ENCODE peak calls at places on chromosome 13, in eight cellular contexts. Z is hepatocyte; B is heart right ventricle; R is aorta; J is naive thymus-derived CD4-positive, alpha-beta T cell; M is heart left ventricle; W is HFF-Myc; T is SJSA1. I is an unnamed sample.

GRCh38 chr13:108700421-108701170 is 71.2 kb downstream of the MYO16 start:
- DNase-seq in Z (peak), B (no peak), R (no peak), J (no peak), M (no peak), W (peak), T (no peak), I (no peak)

GRCh38 chr13:59247166-59247565 is 916.6 kb downstream of the DIAPH3 start:
- DNase-seq in Z (no peak), B (peak), R (no peak), J (no peak), M (peak), W (no peak), T (no peak), I (no peak)

GRCh38 chr13:76397413-76397812 is 488.8 kb downstream of the KCTD12 start:
- DNase-seq in Z (no peak), B (no peak), R (no peak), J (no peak), M (no peak), W (no peak), T (no peak), I (no peak)

GRCh38 chr13:28423010-28423409 is 71.9 kb downstream of the FLT1 start:
- DNase-seq in Z (no peak), B (peak), R (peak), J (no peak), M (peak), W (no peak), T (no peak), I (no peak)

GRCh38 chr13:53098455-53098854 is 69.8 kb downstream of the OLFM4 start:
- DNase-seq in Z (no peak), B (no peak), R (no peak), J (no peak), M (no peak), W (no peak), T (no peak), I (no peak)

GRCh38 chr13:39130298-39130697 is 92.0 kb downstream of the NHLRC3 start:
- DNase-seq in Z (no peak), B (no peak), R (no peak), J (no peak), M (no peak), W (no peak), T (no peak), I (peak)

GRCh38 chr13:32956595-32956933 is 59.7 kb upstream of the KL start:
- DNase-seq in Z (no peak), B (no peak), R (no peak), J (no peak), M (no peak), W (no peak), T (no peak), I (no peak)

GRCh38 chr13:45417790-45418534 is at the start of gene SLC25A30:
- DNase-seq in Z (peak), B (peak), R (peak), J (peak), M (peak), W (peak), T (peak), I (peak)

GRCh38 chr13:109162248-109163051 is 533.0 kb downstream of the MYO16 start:
- DNase-seq in Z (no peak), B (no peak), R (no peak), J (no peak), M (no peak), W (no peak), T (no peak), I (no peak)

GRCh38 chr13:83214452-83214851 is 667.8 kb downstream of the SLITRK1 start:
- DNase-seq in Z (no peak), B (no peak), R (no peak), J (no peak), M (no peak), W (no peak), T (no peak), I (no peak)

GRCh38 chr13:28574617-28575142 is 79.8 kb upstream of the FLT1 start:
- DNase-seq in Z (peak), B (peak), R (peak), J (no peak), M (no peak), W (peak), T (peak), I (no peak)

GRCh38 chr13:32267836-32268439 is 47.2 kb downstream of the ZAR1L start:
- DNase-seq in Z (peak), B (no peak), R (no peak), J (peak), M (no peak), W (no peak), T (no peak), I (peak)

GRCh38 chr13:48405865-48406264 is 7.0 kb downstream of the LPAR6 start:
- DNase-seq in Z (no peak), B (no peak), R (no peak), J (no peak), M (no peak), W (no peak), T (no peak), I (no peak)

GRCh38 chr13:33235078-33235477 is 50.5 kb downstream of the STARD13 start:
- DNase-seq in Z (no peak), B (no peak), R (no peak), J (no peak), M (no peak), W (no peak), T (no peak), I (no peak)

GRCh38 chr13:73421310-73421912 is 362.6 kb downstream of the KLF5 start:
- DNase-seq in Z (no peak), B (no peak), R (no peak), J (no peak), M (no peak), W (no peak), T (no peak), I (no peak)

GRCh38 chr13:41156611-41157010 is 24.0 kb upstream of the KBTBD6 start:
- DNase-seq in Z (no peak), B (no peak), R (no peak), J (no peak), M (no peak), W (no peak), T (no peak), I (no peak)

GRCh38 chr13:29676941-29677452 is 81.5 kb upstream of the SLC7A1 start:
- DNase-seq in Z (no peak), B (no peak), R (no peak), J (no peak), M (no peak), W (no peak), T (no peak), I (no peak)

GRCh38 chr13:109595466-109595865 is 190.9 kb downstream of the IRS2 start:
- DNase-seq in Z (no peak), B (no peak), R (no peak), J (no peak), M (no peak), W (no peak), T (no peak), I (no peak)

GRCh38 chr13:93810264-93810663 is 583.7 kb downstream of the GPC6 start:
- DNase-seq in Z (no peak), B (no peak), R (no peak), J (no peak), M (no peak), W (no peak), T (no peak), I (no peak)

GRCh38 chr13:46119883-46120614 is 15.2 kb upstream of the CPB2 start:
- DNase-seq in Z (peak), B (no peak), R (no peak), J (no peak), M (no peak), W (no peak), T (no peak), I (no peak)

GRCh38 chr13:58080806-58081205 is 449.3 kb downstream of the PCDH17 start:
- DNase-seq in Z (no peak), B (no peak), R (no peak), J (no peak), M (no peak), W (no peak), T (no peak), I (peak)

GRCh38 chr13:29802621-29803020 is 47.8 kb downstream of the UBL3 start:
- DNase-seq in Z (no peak), B (no peak), R (no peak), J (no peak), M (no peak), W (no peak), T (no peak), I (no peak)

GRCh38 chr13:27919934-27920676 is at the start of gene PDX1:
- DNase-seq in Z (peak), B (no peak), R (no peak), J (no peak), M (no peak), W (no peak), T (no peak), I (peak)

GRCh38 chr13:24718192-24718965 is 38.2 kb downstream of the ATP12A start:
- DNase-seq in Z (no peak), B (peak), R (no peak), J (no peak), M (peak), W (no peak), T (no peak), I (no peak)

GRCh38 chr13:51785592-51786424 is 18.2 kb downstream of the DHRS12 start:
- DNase-seq in Z (peak), B (peak), R (no peak), J (no peak), M (peak), W (peak), T (no peak), I (no peak)

GRCh38 chr13:109203587-109203986 is 574.2 kb downstream of the MYO16 start:
- DNase-seq in Z (no peak), B (no peak), R (no peak), J (no peak), M (no peak), W (no peak), T (no peak), I (no peak)

GRCh38 chr13:56396318-56396717 is 744.4 kb upstream of the PRR20A start:
- DNase-seq in Z (no peak), B (no peak), R (no peak), J (no peak), M (no peak), W (no peak), T (no peak), I (no peak)
- H3K4me3 ChIP-seq in Z (no peak), B (no peak), R (no peak), J (no peak), M (no peak), W (no peak), T (no peak), I (no peak)

GRCh38 chr13:79486433-79487188 is 5.7 kb downstream of the NDFIP2 start:
- DNase-seq in Z (no peak), B (no peak), R (no peak), J (no peak), M (no peak), W (no peak), T (no peak), I (no peak)

GRCh38 chr13:79482271-79482970 is 1.5 kb downstream of the NDFIP2 start:
- DNase-seq in Z (peak), B (no peak), R (no peak), J (no peak), M (no peak), W (no peak), T (no peak), I (no peak)

GRCh38 chr13:79483302-79483701 is 2.3 kb downstream of the NDFIP2 start:
- DNase-seq in Z (no peak), B (no peak), R (no peak), J (no peak), M (no peak), W (peak), T (no peak), I (no peak)

GRCh38 chr13:79485014-79485441 is 4.1 kb downstream of the NDFIP2 start:
- DNase-seq in Z (peak), B (no peak), R (no peak), J (no peak), M (no peak), W (peak), T (peak), I (no peak)

DNA sequence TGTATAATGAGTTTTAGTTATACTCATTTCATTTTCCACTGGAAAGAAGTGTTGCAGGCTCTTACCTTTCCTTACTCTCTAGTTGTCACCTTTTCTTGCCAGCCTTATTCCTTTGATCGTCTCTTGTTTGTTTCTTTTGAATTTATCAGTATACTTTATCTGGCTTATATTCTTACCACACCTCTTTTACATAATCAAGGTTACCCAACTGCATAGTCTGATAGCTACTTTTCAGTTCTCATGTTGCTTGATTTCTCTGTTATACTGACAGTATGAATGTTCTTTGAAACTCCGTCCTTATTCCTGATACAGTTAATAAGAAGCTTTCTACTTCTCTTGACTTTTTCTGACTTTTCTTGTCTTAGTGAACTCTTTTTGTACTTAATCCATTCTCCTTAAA is 4.5 kb downstream of the NDFIP2 start:
- DNase-seq in Z (no peak), B (no peak), R (no peak), J (no peak), M (no peak), W (no peak), T (no peak), I (no peak)
- H3K4me3 ChIP-seq in Z (no peak), B (no peak), R (no peak), J (no peak), M (no peak), W (no peak), T (no peak), I (no peak)

GRCh38 chr13:113062691-113063090 is 42.9 kb upstream of the F7 start:
- DNase-seq in Z (no peak), B (no peak), R (peak), J (no peak), M (no peak), W (no peak), T (no peak), I (no peak)

GRCh38 chr13:113065406-113066141 is 40.0 kb upstream of the F7 start:
- DNase-seq in Z (no peak), B (no peak), R (no peak), J (no peak), M (no peak), W (no peak), T (no peak), I (no peak)

GRCh38 chr13:113063091-113063491 is 42.5 kb upstream of the F7 start:
- DNase-seq in Z (no peak), B (no peak), R (peak), J (no peak), M (no peak), W (no peak), T (no peak), I (no peak)

GRCh38 chr13:113064534-113065405 is 40.8 kb upstream of the F7 start:
- DNase-seq in Z (no peak), B (no peak), R (peak), J (no peak), M (no peak), W (no peak), T (peak), I (no peak)

GRCh38 chr13:113064000-113064533 is 41.5 kb upstream of the F7 start:
- DNase-seq in Z (no peak), B (no peak), R (peak), J (no peak), M (no peak), W (no peak), T (no peak), I (no peak)
- H3K4me3 ChIP-seq in Z (no peak), B (no peak), R (no peak), J (no peak), M (no peak), W (no peak), T (no peak), I (no peak)

DNA sequence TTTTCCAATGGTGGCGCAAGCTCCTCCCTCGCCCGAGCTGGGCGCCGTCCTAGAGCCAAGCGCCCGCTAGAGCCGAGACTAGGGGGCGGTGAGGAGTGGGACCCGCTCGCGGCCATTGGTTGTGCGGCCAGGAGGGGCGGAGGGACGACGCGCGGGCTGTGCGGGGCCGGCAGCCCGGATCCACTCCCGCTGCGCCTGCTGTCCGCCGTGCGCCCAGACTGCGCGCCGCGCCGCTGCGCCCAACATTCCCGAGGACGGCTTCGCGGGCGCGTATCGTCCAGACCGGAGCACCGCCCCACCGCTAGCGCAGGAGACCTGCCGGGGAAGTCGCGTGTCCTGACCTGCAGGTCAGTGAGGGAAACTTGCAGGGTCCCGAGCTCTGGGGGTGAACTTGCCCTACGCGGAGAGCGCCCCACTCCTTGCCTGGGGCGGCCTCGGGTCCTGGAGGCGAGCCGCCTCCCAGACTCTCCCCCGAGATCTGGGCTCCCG is at the start of gene SERTM1:
- DNase-seq in Z (peak), B (no peak), R (no peak), J (no peak), M (no peak), W (no peak), T (no peak), I (peak)
- H3K4me3 ChIP-seq in Z (peak), B (peak), R (no peak), J (no peak), M (peak), W (peak), T (no peak), I (peak)

GRCh38 chr13:66927562-66927961 is 302.6 kb downstream of the PCDH9 start:
- DNase-seq in Z (no peak), B (no peak), R (no peak), J (no peak), M (no peak), W (no peak), T (no peak), I (no peak)
- H3K4me3 ChIP-seq in Z (no peak), B (no peak), R (no peak), J (no peak), M (no peak), W (no peak), T (no peak), I (no peak)

GRCh38 chr13:112970552-112971287 is 1.7 kb downstream of the MCF2L start:
- DNase-seq in Z (no peak), B (no peak), R (no peak), J (no peak), M (no peak), W (no peak), T (no peak), I (no peak)

GRCh38 chr13:112969692-112970338 is 801 bp downstream of the MCF2L start:
- DNase-seq in Z (no peak), B (no peak), R (no peak), J (peak), M (no peak), W (no peak), T (no peak), I (peak)

GRCh38 chr13:112967666-112968379 is 1.2 kb upstream of the MCF2L start:
- DNase-seq in Z (no peak), B (no peak), R (no peak), J (no peak), M (no peak), W (no peak), T (no peak), I (no peak)

GRCh38 chr13:112968380-112968909 is 569 bp upstream of the MCF2L start:
- DNase-seq in Z (peak), B (no peak), R (no peak), J (peak), M (no peak), W (no peak), T (no peak), I (peak)

GRCh38 chr13:112968910-112969691 is at the start of gene MCF2L:
- DNase-seq in Z (peak), B (peak), R (no peak), J (peak), M (peak), W (peak), T (no peak), I (peak)
- H3K4me3 ChIP-seq in Z (peak), B (peak), R (peak), J (peak), M (peak), W (no peak), T (no peak), I (peak)

GRCh38 chr13:42864952-42865634 is 83.7 kb downstream of the FAM216B start:
- DNase-seq in Z (no peak), B (no peak), R (no peak), J (no peak), M (no peak), W (no peak), T (no peak), I (no peak)
- H3K4me3 ChIP-seq in Z (no peak), B (peak), R (no peak), J (no peak), M (no peak), W (no peak), T (no peak), I (no peak)

DNA sequence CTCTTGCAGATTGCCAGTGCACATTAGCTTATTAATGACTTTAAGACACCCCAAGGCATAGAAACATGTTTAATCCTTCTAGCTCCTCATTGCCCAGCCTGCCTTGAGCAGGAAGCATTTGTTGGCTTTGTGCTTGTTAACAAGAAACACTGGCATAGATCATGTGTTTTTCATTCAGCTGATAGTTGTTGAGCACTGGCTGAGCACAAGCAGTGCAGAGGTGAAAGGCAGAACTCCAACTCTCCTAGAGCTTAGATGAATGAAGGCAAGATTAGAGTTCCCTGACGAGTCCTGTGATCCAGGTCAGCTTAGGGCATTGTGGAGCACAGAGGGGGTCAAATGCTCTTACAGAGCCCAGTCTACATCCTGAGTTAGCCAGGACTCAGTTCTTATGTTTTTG is 101.0 kb downstream of the WASF3 start:
- DNase-seq in Z (no peak), B (no peak), R (no peak), J (no peak), M (no peak), W (no peak), T (no peak), I (peak)
- H3K4me3 ChIP-seq in Z (no peak), B (no peak), R (no peak), J (no peak), M (no peak), W (no peak), T (no peak), I (no peak)

DNA sequence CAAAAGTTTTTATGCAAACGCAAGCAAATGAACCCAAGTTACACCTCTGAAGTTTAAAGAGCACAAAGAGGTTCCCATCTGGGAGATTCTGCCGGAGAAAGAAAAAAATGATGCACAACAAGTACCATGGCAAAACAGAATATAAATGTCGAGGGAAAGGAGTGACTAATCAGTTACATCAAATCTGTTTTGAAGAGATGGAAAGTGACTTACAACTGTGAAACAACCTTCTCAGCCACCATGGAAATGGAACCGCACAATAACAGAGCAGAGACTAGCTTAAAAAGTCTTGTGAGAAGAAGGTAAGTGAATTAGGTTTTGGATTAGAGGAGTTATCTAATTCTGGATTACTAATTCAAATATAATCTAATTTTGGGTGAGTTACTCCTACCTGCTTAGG is 2.4 kb downstream of the HSPH1 start:
- DNase-seq in Z (no peak), B (no peak), R (no peak), J (no peak), M (no peak), W (no peak), T (no peak), I (no peak)
- H3K4me3 ChIP-seq in Z (peak), B (peak), R (no peak), J (peak), M (no peak), W (peak), T (peak), I (no peak)